ENCODE peak calls at places on chromosomes 7 and 10, in four cellular contexts. F, E, D and V are unnamed samples.

GRCh38 chr10:18261660-18262292 is 121.6 kb downstream of the CACNB2 start:
- DNase-seq in F (no peak), E (no peak), D (peak), V (no peak)

GRCh38 chr7:76302299-76303056 is at the start of gene HSPB1:
- DNase-seq in F (peak), E (peak), D (peak), V (peak)

GRCh38 chr10:59586407-59586891 is 123.2 kb downstream of the SLC16A9 start:
- DNase-seq in F (no peak), E (no peak), D (no peak), V (no peak)

GRCh38 chr7:118802726-118803125 is 578.2 kb downstream of the ANKRD7 start:
- DNase-seq in F (no peak), E (no peak), D (no peak), V (no peak)

GRCh38 chr7:46854958-46855473 is 726.9 kb downstream of the TNS3 start:
- DNase-seq in F (no peak), E (peak), D (no peak), V (no peak)

GRCh38 chr10:2335626-2336025 is 598.3 kb upstream of the ADARB2 start:
- DNase-seq in F (no peak), E (no peak), D (no peak), V (no peak)

GRCh38 chr7:83468251-83468739 is 180.6 kb downstream of the SEMA3E start:
- DNase-seq in F (peak), E (peak), D (peak), V (peak)

GRCh38 chr7:3979956-3980643 is 679.0 kb downstream of the SDK1 start:
- DNase-seq in F (no peak), E (no peak), D (peak), V (no peak)

GRCh38 chr7:947391-948210 is 6.9 kb downstream of the ADAP1 start:
- DNase-seq in F (no peak), E (no peak), D (no peak), V (no peak)

GRCh38 chr10:103558916-103559315 is 65.4 kb downstream of the NEURL1 start:
- DNase-seq in F (no peak), E (no peak), D (no peak), V (no peak)

GRCh38 chr10:115001506-115002381 is 63.7 kb downstream of the TRUB1 start:
- DNase-seq in F (no peak), E (no peak), D (no peak), V (no peak)

GRCh38 chr10:43461950-43462349 is 25.0 kb downstream of the ZNF487 start:
- DNase-seq in F (peak), E (peak), D (peak), V (no peak)

GRCh38 chr10:60008816-60009215 is 102.5 kb upstream of the CCDC6 start:
- DNase-seq in F (no peak), E (peak), D (no peak), V (no peak)

GRCh38 chr10:971613-972012 is 16.6 kb upstream of the GTPBP4 start:
- DNase-seq in F (no peak), E (no peak), D (peak), V (no peak)
- TF ChIP-seq NR3C1 in F (no peak), E (no peak), D (no peak), V (no peak)

GRCh38 chr7:91668217-91668616 is 212.3 kb downstream of the MTERF1 start:
- DNase-seq in F (no peak), E (no peak), D (no peak), V (no peak)
- TF ChIP-seq NR3C1 in F (no peak), E (no peak), D (no peak), V (no peak)

DNA sequence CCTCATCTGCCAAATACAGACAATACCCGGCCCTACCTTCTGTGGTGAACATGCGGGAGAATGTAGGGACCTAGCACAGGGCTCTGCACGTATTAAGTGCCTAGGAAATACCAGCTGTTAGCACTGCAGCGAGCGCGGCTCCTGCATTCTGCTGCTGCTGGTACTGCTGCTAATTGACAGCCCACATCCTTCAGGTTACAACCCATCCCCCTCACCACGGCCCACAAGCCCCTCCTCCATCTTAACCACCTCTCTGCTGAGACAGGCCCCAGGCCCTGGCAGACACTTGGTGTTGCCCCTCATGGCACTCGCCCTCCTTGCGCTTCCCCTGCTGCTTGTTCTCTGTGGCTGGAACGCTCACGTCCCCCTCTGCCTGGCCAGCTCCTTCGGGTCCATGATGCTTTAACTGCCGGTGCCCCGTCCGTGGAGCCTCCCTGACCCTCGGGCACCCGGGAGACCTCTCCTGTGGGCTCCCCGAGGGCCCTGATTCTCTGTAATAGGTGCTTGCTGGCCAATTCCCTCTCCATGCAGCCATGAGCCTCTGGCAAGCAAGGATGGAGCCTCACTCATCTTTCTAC is 53.3 kb upstream of the LOXL4 start:
- DNase-seq in F (no peak), E (no peak), D (no peak), V (peak)
- TF ChIP-seq NR3C1 in F (no peak), E (no peak), D (no peak), V (no peak)

DNA sequence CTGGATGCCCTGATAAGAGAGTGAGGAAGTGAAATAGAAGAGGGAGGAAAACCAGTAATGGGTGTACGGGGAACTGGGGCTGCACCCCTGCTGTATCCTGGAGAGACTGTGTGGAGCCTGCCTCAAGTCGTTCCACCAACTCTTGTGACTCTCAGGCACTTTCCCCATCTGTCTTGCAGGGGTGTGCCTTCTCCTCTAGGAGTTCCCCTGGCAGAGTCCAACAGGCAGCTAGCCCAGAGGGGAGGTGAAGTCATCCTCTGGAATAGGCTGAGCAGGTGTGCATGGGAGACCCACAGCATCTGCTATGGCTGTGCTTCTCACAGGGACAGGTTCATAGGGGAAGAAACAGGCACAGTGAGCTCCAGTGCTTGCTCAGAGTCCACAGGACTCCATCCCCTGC is 46.8 kb downstream of the WIPF3 start:
- DNase-seq in F (no peak), E (no peak), D (no peak), V (no peak)
- TF ChIP-seq NR3C1 in F (no peak), E (no peak), D (no peak), V (no peak)

DNA sequence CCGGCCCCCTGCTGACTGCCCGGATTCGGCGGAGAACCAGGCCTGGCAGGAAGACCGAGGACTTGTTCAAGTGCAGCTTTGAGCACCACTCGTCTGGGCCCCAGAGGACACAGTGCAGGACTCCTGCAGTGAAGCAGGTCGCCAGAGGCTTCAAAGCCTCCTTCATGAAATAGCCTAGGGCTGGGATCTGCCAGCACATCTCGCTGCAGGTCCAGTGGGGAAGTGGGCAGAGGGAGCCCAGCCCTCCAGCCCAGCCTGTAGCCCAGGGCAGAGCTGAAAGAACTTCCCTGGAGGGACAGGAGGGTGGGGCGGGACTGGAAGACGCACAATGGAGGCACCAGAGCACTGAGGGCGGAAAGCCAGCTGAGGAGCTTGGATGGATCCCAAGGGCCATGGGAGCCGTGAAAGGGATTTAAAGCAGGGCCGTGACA is 7.1 kb downstream of the ATP6V0E2 start:
- DNase-seq in F (no peak), E (no peak), D (no peak), V (no peak)
- TF ChIP-seq NR3C1 in F (no peak), E (no peak), D (no peak), V (no peak)

DNA sequence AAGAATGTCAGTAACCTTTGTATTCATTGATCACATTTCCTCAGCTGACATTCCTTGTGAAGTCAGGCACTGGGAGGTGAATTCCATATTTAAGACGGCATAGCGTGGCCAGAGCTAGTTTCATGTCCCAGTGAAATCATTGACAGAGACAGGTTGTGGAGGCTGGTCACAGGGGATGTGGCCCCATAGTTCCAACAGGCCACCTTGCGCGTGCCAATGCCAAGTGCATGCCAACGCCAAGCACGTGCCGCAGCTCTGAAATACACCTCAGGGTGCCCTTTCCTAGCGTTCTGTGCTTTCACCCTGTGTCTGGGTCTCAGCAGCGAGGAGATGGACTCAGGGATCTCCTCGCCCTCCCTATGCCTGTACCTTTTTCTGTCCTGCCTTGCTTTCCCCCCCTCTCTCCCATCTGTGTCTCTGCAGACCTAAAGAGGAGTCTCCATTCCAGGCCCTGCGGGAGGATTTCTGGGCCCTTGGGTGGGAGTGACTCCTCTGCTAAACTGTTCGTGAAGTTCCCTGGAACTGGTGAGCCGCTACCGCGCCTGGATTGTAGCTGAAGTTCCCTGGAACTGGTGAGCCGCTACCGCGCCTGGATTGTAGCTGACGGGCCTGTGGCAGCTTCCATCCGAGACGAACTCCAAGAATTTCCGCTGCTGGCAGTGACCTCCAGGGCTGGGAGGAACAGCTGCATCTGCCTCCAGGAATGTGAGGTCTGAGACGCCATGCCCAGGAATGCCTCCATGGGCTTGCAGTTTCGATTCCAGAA is 19.7 kb downstream of the AQP1 start:
- DNase-seq in F (no peak), E (no peak), D (no peak), V (no peak)
- TF ChIP-seq NR3C1 in F (no peak), E (no peak), D (no peak), V (no peak)

GRCh38 chr7:78607099-78607498 is 808.5 kb downstream of the PHTF2 start:
- DNase-seq in F (no peak), E (peak), D (no peak), V (peak)

GRCh38 chr7:78609281-78609680 is 810.7 kb downstream of the PHTF2 start:
- DNase-seq in F (no peak), E (no peak), D (no peak), V (no peak)

GRCh38 chr7:78601728-78602127 is 803.2 kb downstream of the PHTF2 start:
- DNase-seq in F (no peak), E (no peak), D (no peak), V (no peak)

DNA sequence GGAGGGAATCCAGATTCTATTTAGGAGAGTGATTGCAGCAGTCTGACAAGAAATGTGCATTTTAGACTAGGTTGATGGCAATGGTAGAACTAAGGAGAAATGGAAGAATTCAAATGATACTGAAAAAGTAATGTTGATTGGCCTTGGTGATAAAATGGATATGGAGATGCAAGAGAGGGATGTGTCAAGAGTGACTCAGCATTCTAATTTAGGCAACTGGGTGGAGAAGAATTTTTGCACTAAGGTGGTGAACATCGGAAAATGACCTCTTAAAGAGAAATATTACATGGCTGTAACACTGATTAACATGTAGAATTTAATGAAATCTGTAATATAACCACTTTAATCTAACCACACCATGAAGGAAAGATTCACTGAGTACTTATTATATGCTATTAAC is 806.6 kb downstream of the PHTF2 start:
- DNase-seq in F (no peak), E (no peak), D (no peak), V (no peak)
- TF ChIP-seq NR3C1 in F (no peak), E (no peak), D (no peak), V (no peak)

DNA sequence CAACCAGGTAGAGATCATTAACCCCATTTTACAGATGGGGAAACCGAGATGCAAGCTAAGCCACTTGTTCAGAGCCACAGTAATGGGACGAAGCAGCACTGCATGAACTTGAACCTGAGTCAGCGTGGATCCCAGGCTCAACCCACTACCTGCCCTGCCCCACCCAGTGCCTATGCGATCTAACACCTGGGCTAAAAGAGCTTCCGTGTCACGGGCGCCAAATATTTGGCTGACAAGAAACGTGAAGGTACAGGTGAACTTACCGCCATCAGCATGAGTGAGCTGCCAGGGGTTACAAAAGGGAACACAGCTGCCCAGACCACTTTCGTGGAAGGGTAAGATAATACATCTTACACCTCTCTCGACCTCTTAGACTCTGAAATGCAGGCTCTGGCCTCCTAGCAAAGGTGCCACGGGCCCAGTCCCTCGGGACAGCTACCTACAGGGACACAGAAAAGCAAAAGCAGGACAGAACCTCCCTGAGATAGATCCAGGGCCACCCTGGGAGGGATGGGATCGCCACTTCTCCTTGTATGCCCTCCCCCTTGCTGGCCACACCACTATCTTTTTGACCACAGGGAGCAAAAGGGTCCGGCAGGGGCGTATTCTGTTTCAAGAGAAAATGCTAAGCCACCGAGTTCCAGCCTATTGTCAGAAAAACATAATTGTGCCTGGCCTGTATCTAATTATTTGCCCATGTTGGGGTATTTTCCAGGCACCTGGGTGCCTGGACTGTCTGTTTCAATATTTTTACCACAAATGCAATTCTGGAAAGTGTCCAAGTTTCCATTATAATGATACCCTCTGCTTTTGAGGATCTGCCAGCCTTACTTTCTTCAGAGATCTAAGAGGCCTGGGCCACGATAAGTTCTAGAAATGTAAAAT is 6.4 kb downstream of the CHST15 start:
- DNase-seq in F (no peak), E (no peak), D (no peak), V (no peak)
- TF ChIP-seq NR3C1 in F (no peak), E (no peak), D (no peak), V (no peak)

DNA sequence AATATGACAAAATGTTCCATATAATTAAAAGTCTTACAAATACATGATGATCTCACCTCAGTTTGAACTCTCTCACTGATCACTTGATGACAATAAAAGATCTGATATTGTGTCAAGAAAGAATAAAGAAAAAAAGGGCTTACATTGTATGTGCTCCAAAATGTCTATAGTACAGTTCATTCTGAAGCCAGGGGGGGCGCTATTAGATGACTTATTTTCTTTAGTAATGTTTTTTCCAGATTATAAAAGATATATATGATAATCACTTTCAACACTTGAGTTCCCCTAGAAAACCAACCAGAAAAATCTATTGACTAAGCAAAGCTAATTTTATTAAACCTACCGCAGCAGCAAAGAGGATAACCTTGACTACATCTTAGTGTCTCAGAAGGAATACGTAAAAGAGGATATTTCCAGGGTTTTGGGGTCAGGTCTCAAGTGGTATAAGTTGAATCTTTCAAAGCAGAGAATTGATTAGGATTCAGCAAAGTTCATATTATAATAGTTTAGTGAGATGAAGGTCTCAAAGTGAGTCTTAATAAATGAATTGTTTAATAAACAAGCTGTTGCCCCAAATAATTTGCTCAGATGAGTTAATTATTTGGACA is 55.8 kb downstream of the PTN start:
- DNase-seq in F (no peak), E (no peak), D (no peak), V (peak)
- TF ChIP-seq NR3C1 in F (no peak), E (no peak), D (no peak), V (no peak)

GRCh38 chr10:101250136-101250535 is 20.9 kb upstream of the LBX1 start:
- DNase-seq in F (no peak), E (no peak), D (no peak), V (no peak)

GRCh38 chr10:101244321-101245050 is 15.2 kb upstream of the LBX1 start:
- DNase-seq in F (no peak), E (peak), D (no peak), V (no peak)

GRCh38 chr10:101241840-101242707 is 12.8 kb upstream of the LBX1 start:
- DNase-seq in F (no peak), E (no peak), D (no peak), V (no peak)

DNA sequence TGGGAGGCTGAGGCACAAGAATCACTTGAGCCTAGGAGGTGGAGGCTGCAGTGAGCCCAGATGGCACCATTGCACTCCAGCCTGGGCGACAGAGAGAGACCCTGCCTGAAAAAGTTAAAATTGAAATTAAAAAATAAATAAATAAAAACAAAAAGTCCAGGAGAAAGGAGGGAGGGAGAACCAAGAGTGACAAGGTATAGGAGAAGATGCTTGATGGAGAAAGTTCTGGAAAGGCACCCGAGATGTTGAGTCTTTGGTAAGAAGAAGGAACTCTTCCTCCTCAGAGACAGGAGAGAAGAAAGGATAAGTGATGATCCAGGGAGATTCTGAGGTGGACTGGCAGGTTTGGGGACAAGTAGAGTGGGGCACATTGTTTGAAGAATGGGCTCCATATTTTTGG is 17.4 kb upstream of the LBX1 start:
- DNase-seq in F (no peak), E (no peak), D (no peak), V (no peak)
- TF ChIP-seq NR3C1 in F (no peak), E (no peak), D (no peak), V (no peak)